ENCODE peak calls at places on chromosomes 13 and 19, in five cellular contexts. B is sigmoid colon, O is neural progenitor cell, C is mammary epithelial cell, T is heart right ventricle. U is an unnamed sample.

GRCh38 chr13:99288069-99288468 is 19.1 kb downstream of the GPR183 start:
- DNase-seq in B (no peak), O (no peak), C (no peak), T (no peak), U (no peak)

GRCh38 chr19:4523306-4524110 is 5.2 kb upstream of the PLIN4 start:
- DNase-seq in B (no peak), O (peak; percentile 37), C (no peak), T (peak; percentile 60), U (peak; percentile 88)

GRCh38 chr19:43555185-43555770 is 20.0 kb downstream of the XRCC1 start:
- DNase-seq in B (peak; percentile 75), O (peak; percentile 82), C (peak; percentile 53), T (no peak), U (peak; percentile 97)

GRCh38 chr19:13262450-13262849 is 112.2 kb downstream of the IER2 start:
- DNase-seq in B (no peak), O (peak; percentile 22), C (peak; percentile 48), T (no peak), U (no peak)

GRCh38 chr19:6038634-6039405 is 60.9 kb upstream of the RANBP3 start:
- DNase-seq in B (no peak), O (no peak), C (no peak), T (no peak), U (no peak)

GRCh38 chr13:63481334-63481733 is 2065.7 kb upstream of the PCDH20 start:
- DNase-seq in B (no peak), O (no peak), C (no peak), T (no peak), U (no peak)

GRCh38 chr19:39145180-39145953 is 19.8 kb downstream of the PAK4 start:
- DNase-seq in B (no peak), O (no peak), C (no peak), T (no peak), U (no peak)

GRCh38 chr19:34962945-34963530 is 991 bp downstream of the ZNF792 start:
- DNase-seq in B (no peak), O (no peak), C (peak; percentile 6), T (peak; percentile 22), U (peak; percentile 54)

GRCh38 chr13:39132286-39132685 is 94.0 kb downstream of the NHLRC3 start:
- DNase-seq in B (no peak), O (no peak), C (peak; percentile 35), T (no peak), U (no peak)

GRCh38 chr19:12666305-12667048 is at the start of the genes MAN2B1 and WDR83:
- DNase-seq in B (peak; percentile 83), O (peak; percentile 94), C (peak; percentile 73), T (peak; percentile 78), U (peak; percentile 95)

GRCh38 chr19:44212865-44213346 is 574 bp downstream of the ZNF227 start:
- DNase-seq in B (no peak), O (peak; percentile 28), C (peak; percentile 27), T (no peak), U (peak; percentile 51)

GRCh38 chr19:32896516-32897214 is 27.1 kb upstream of the SLC7A9 start:
- DNase-seq in B (no peak), O (no peak), C (no peak), T (no peak), U (no peak)

GRCh38 chr13:74162135-74162534 is 27.9 kb upstream of the KLF12 start:
- DNase-seq in B (no peak), O (no peak), C (no peak), T (no peak), U (no peak)

GRCh38 chr13:26967119-26968038 is 204.2 kb downstream of the USP12 start:
- DNase-seq in B (peak; percentile 84), O (no peak), C (no peak), T (peak; percentile 52), U (no peak)

GRCh38 chr13:26508885-26509284 is 48.6 kb upstream of the WASF3 start:
- DNase-seq in B (peak; percentile 95), O (no peak), C (peak; percentile 91), T (peak; percentile 79), U (no peak)

GRCh38 chr19:18831524-18832330 is at the start of gene UPF1:
- DNase-seq in B (peak; percentile 95), O (peak; percentile 98), C (peak; percentile 86), T (peak; percentile 98), U (peak; percentile 97)

GRCh38 chr19:2014731-2015610 is 543 bp downstream of the BTBD2 start:
- DNase-seq in B (peak; percentile 72), O (peak; percentile 85), C (no peak), T (peak; percentile 46), U (peak; percentile 68)

GRCh38 chr19:29311391-29311790 is 98.4 kb upstream of the UQCRFS1 start:
- DNase-seq in B (no peak), O (peak; percentile 78), C (no peak), T (no peak), U (peak; percentile 64)

GRCh38 chr19:16527971-16528521 is 14.2 kb downstream of the CHERP start:
- DNase-seq in B (no peak), O (peak; percentile 36), C (no peak), T (no peak), U (peak; percentile 85)

GRCh38 chr13:23509781-23510543 is 60.2 kb upstream of the TNFRSF19 start:
- DNase-seq in B (no peak), O (no peak), C (peak; percentile 71), T (no peak), U (no peak)

GRCh38 chr13:37187611-37188010 is 82.1 kb upstream of the CSNK1A1L start:
- DNase-seq in B (no peak), O (no peak), C (no peak), T (no peak), U (no peak)

GRCh38 chr13:37198629-37199028 is 93.2 kb upstream of the CSNK1A1L start:
- DNase-seq in B (no peak), O (peak; percentile 52), C (no peak), T (no peak), U (peak; percentile 85)

GRCh38 chr13:37187110-37187509 is 81.6 kb upstream of the CSNK1A1L start:
- DNase-seq in B (no peak), O (no peak), C (peak; percentile 35), T (no peak), U (no peak)

GRCh38 chr13:37194428-37194861 is 89.0 kb upstream of the CSNK1A1L start:
- DNase-seq in B (no peak), O (no peak), C (peak; percentile 88), T (no peak), U (no peak)

DNA sequence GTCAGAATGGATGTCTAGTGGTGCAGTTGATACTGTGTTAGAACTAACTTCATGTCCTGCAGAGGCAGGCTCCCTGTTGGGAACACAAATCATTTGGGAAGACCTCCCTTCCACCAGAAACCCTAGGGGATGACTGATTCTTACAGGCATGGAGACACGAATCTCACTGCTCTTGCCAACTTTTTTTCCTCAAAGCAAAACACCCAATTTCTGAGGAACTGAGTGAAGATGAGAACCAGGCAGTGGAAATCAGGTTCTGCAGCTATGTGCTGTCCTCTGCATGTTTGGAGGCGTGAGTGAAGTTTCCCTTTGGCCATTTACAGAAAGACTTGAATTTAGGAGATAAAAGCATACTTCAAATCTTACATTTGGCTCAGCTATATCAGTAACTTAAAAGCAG is 87.5 kb upstream of the CSNK1A1L start:
- DNase-seq in B (no peak), O (no peak), C (no peak), T (no peak), U (no peak)
- H3K9me3 ChIP-seq in B (no peaks in the 10 kb centered on the region), O (no peaks in the 10 kb centered on the region), C (no peaks in the 10 kb centered on the region), T (no peaks in the 10 kb centered on the region), U (peaks cover 5% of the 10 kb centered on the region)

DNA sequence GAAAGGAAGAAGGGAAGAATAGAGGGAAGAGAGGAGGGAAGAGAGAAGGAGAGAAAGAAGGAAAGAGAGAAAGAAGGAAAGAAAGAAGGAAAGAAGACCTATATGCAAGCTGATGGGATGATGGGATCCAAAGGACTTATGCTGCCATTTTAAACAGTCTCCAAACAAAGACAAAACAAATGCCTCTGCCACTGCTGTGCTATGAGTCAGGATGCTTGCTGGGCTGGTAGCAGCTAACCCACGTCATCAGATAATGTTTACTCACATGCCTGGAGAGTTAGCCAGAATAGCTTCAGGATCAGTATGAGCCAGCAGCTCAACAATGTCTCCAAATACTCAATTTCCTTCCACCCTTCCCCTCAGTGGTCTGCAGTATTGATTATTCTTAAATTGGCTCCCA is 12.0 kb upstream of the ZNF274 start:
- DNase-seq in B (no peak), O (no peak), C (peak; percentile 58), T (no peak), U (no peak)
- H3K9me3 ChIP-seq in B (peaks cover 65% of the 10 kb centered on the region), O (peaks cover 21% of the 10 kb centered on the region), C (peaks cover 44% of the 10 kb centered on the region), T (peaks cover 26% of the 10 kb centered on the region), U (peaks cover 54% of the 10 kb centered on the region)

DNA sequence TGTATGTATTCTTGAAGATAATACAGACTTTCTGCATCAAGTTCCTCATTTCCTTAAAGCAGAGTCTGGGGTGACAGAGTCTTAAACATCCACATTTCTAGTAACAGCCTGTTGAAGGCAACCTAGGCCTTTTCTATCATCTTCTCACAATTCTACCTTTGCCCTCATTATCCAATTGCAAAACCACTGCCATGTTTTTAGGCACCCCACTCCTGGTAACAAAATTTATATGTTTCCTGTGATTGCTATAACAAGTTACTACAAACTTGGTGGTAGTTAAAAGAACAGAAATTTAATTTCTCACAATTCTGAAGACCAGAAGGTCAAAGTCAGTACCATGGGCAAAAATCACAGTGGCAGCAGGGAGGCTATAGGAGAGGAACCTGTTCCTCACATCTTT is 33.1 kb downstream of the TUBA3C start:
- DNase-seq in B (no peak), O (no peak), C (no peak), T (no peak), U (no peak)
- H3K9me3 ChIP-seq in B (peaks cover 4% of the 10 kb centered on the region), O (peaks cover 18% of the 10 kb centered on the region), C (peaks cover 48% of the 10 kb centered on the region), T (peaks cover 4% of the 10 kb centered on the region), U (peaks cover 82% of the 10 kb centered on the region)

GRCh38 chr13:19157461-19157860 is 24.2 kb downstream of the TUBA3C start:
- DNase-seq in B (no peak), O (no peak), C (no peak), T (no peak), U (no peak)
- H3K9me3 ChIP-seq in B (no peaks in the 10 kb centered on the region), O (peaks cover 7% of the 10 kb centered on the region), C (peaks cover 77% of the 10 kb centered on the region), T (no peaks in the 10 kb centered on the region), U (peaks cover 58% of the 10 kb centered on the region)

DNA sequence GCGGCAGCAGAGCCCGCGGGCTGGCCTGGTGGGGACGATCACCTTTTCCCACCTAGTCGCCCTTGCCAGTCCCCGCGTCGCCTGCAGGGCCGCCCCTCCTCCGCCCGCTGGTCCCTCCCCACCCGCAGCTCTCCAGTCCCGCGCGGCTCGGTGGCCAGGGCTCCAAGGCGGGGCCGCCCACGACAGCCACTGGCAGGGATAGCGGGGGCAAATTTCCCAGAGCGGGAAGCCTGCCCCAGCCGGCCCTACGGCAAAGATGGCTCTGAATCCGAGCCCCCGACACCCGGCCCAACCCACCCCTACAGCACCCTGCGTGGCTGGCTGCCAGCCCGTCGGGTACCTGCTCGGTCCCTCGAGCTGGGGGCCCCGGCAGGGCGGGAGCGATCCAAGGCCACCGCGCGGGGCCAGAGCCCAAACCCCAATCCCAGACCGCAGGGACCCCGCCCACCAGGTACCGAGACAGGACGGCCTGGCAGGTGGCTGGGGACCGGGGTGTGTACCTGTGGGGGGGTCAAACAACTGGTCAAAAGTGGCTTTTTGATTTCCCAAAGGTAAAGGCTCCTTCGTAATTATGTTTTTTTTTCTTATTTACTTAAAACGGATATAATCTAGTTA is 6.3 kb upstream of the ZNF98 start:
- DNase-seq in B (no peak), O (no peak), C (no peak), T (no peak), U (no peak)
- H3K9me3 ChIP-seq in B (peaks cover 21% of the 10 kb centered on the region), O (peaks cover 21% of the 10 kb centered on the region), C (peaks cover 34% of the 10 kb centered on the region), T (no peaks in the 10 kb centered on the region), U (peaks cover 47% of the 10 kb centered on the region)

GRCh38 chr13:111255228-111255790 is 65.1 kb upstream of the TEX29 start:
- DNase-seq in B (no peak), O (no peak), C (no peak), T (no peak), U (peak; percentile 22)
- H3K9me3 ChIP-seq in B (no peaks in the 10 kb centered on the region), O (no peaks in the 10 kb centered on the region), C (no peaks in the 10 kb centered on the region), T (no peaks in the 10 kb centered on the region), U (peaks cover 13% of the 10 kb centered on the region)

U was measured in endodermal cell.